ENCODE peak calls at places on chromosome 4, in eight cellular contexts. One of them, this sample, is unnamed.
A peak's percentile ranks its signal among the peaks of the same experiment; 100 is the strongest.

GRCh38 chr4:33184684-33185083 is 2464.5 kb downstream of the PCDH7 start:
- DNase-seq in dermis blood vessel endothelial cell: no peak
- DNase-seq in GM23248: no peak
- DNase-seq in activated T-cell treated with anti-CD3 and anti-CD28 coated beads, Interleukin-2, amount 50 U/mL, for 4 hours: no peak
- DNase-seq in COLO829: no peak
- DNase-seq in ACHN: no peak
- DNase-seq in fibroblast of gingiva: no peak
- DNase-seq in amygdala: no peak
- DNase-seq in this sample: no peak

GRCh38 chr4:2082118-2082517 is 23.0 kb downstream of the NAT8L start:
- DNase-seq in dermis blood vessel endothelial cell: no peak
- DNase-seq in GM23248: no peak
- DNase-seq in activated T-cell treated with anti-CD3 and anti-CD28 coated beads, Interleukin-2, amount 50 U/mL, for 4 hours: no peak
- DNase-seq in COLO829: no peak
- DNase-seq in ACHN: no peak
- DNase-seq in fibroblast of gingiva: no peak
- DNase-seq in amygdala: no peak
- DNase-seq in this sample: no peak

GRCh38 chr4:73439991-73440390 is 4.0 kb downstream of the AFP start:
- DNase-seq in dermis blood vessel endothelial cell: no peak
- DNase-seq in GM23248: no peak
- DNase-seq in activated T-cell treated with anti-CD3 and anti-CD28 coated beads, Interleukin-2, amount 50 U/mL, for 4 hours: no peak
- DNase-seq in COLO829: no peak
- DNase-seq in ACHN: no peak
- DNase-seq in fibroblast of gingiva: no peak
- DNase-seq in amygdala: no peak
- DNase-seq in this sample: no peak

GRCh38 chr4:185567828-185568442 is 32.6 kb upstream of the PDLIM3 start:
- DNase-seq in dermis blood vessel endothelial cell: peak; percentile 23
- DNase-seq in GM23248: peak; percentile 38
- DNase-seq in activated T-cell treated with anti-CD3 and anti-CD28 coated beads, Interleukin-2, amount 50 U/mL, for 4 hours: no peak
- DNase-seq in COLO829: peak; percentile 96
- DNase-seq in ACHN: no peak
- DNase-seq in fibroblast of gingiva: no peak
- DNase-seq in amygdala: peak; percentile 29
- DNase-seq in this sample: peak; percentile 54

GRCh38 chr4:130028552-130028951 is 932.6 kb downstream of the C4orf33 start:
- DNase-seq in dermis blood vessel endothelial cell: no peak
- DNase-seq in GM23248: no peak
- DNase-seq in activated T-cell treated with anti-CD3 and anti-CD28 coated beads, Interleukin-2, amount 50 U/mL, for 4 hours: no peak
- DNase-seq in COLO829: no peak
- DNase-seq in ACHN: no peak
- DNase-seq in fibroblast of gingiva: no peak
- DNase-seq in amygdala: no peak
- DNase-seq in this sample: no peak

GRCh38 chr4:8656185-8656517 is 63.6 kb downstream of the CPZ start:
- DNase-seq in dermis blood vessel endothelial cell: no peak
- DNase-seq in GM23248: no peak
- DNase-seq in activated T-cell treated with anti-CD3 and anti-CD28 coated beads, Interleukin-2, amount 50 U/mL, for 4 hours: no peak
- DNase-seq in COLO829: no peak
- DNase-seq in ACHN: no peak
- DNase-seq in fibroblast of gingiva: no peak
- DNase-seq in amygdala: no peak
- DNase-seq in this sample: no peak

GRCh38 chr4:86344127-86344526 is 15.7 kb downstream of the MAPK10 start:
- DNase-seq in dermis blood vessel endothelial cell: no peak
- DNase-seq in GM23248: no peak
- DNase-seq in activated T-cell treated with anti-CD3 and anti-CD28 coated beads, Interleukin-2, amount 50 U/mL, for 4 hours: no peak
- DNase-seq in COLO829: no peak
- DNase-seq in ACHN: no peak
- DNase-seq in fibroblast of gingiva: no peak
- DNase-seq in amygdala: no peak
- DNase-seq in this sample: no peak

GRCh38 chr4:7863911-7864681 is 75.6 kb downstream of the AFAP1 start:
- DNase-seq in dermis blood vessel endothelial cell: no peak
- DNase-seq in GM23248: no peak
- DNase-seq in activated T-cell treated with anti-CD3 and anti-CD28 coated beads, Interleukin-2, amount 50 U/mL, for 4 hours: no peak
- DNase-seq in COLO829: no peak
- DNase-seq in ACHN: no peak
- DNase-seq in fibroblast of gingiva: no peak
- DNase-seq in amygdala: no peak
- DNase-seq in this sample: no peak

GRCh38 chr4:181832305-181832704 is 410.9 kb upstream of the TENM3 start:
- DNase-seq in dermis blood vessel endothelial cell: no peak
- DNase-seq in GM23248: no peak
- DNase-seq in activated T-cell treated with anti-CD3 and anti-CD28 coated beads, Interleukin-2, amount 50 U/mL, for 4 hours: no peak
- DNase-seq in COLO829: no peak
- DNase-seq in ACHN: no peak
- DNase-seq in fibroblast of gingiva: no peak
- DNase-seq in amygdala: no peak
- DNase-seq in this sample: no peak

GRCh38 chr4:6714954-6715353 is 1.0 kb upstream of the BLOC1S4 start:
- DNase-seq in dermis blood vessel endothelial cell: no peak
- DNase-seq in GM23248: no peak
- DNase-seq in activated T-cell treated with anti-CD3 and anti-CD28 coated beads, Interleukin-2, amount 50 U/mL, for 4 hours: no peak
- DNase-seq in COLO829: no peak
- DNase-seq in ACHN: no peak
- DNase-seq in fibroblast of gingiva: no peak
- DNase-seq in amygdala: no peak
- DNase-seq in this sample: no peak

This sample was measured in pulmonary artery endothelial cell.